ENCODE peak calls at places on chromosomes 1 and 21, in five cellular contexts. E is uterus, L is thoracic aorta, F is upper lobe of right lung, B is aorta. S is an unnamed sample.

GRCh38 chr1:234600418-234601216 is 9.4 kb downstream of the IRF2BP2 start:
- DNase-seq in E (peak; percentile 65), L (no peak), F (no peak), B (peak; percentile 68), S (peak; percentile 96)

GRCh38 chr1:87149166-87150065 is 179.3 kb upstream of the LMO4 start:
- DNase-seq in E (no peak), L (no peak), F (no peak), B (no peak), S (no peak)

GRCh38 chr1:45334308-45335245 is 5.4 kb upstream of the TOE1 start:
- DNase-seq in E (no peak), L (no peak), F (no peak), B (peak; percentile 79), S (no peak)

GRCh38 chr1:239817801-239818200 is 273.9 kb upstream of the FMN2 start:
- DNase-seq in E (no peak), L (no peak), F (no peak), B (no peak), S (no peak)

GRCh38 chr1:3890389-3891328 is 9.4 kb downstream of the C1orf174 start:
- DNase-seq in E (no peak), L (no peak), F (no peak), B (peak; percentile 34), S (peak; percentile 74)

GRCh38 chr1:224565186-224565585 is 50.9 kb upstream of the CNIH3 start:
- DNase-seq in E (no peak), L (no peak), F (no peak), B (no peak), S (no peak)

GRCh38 chr1:96918406-96918805 is 196.8 kb downstream of the PTBP2 start:
- DNase-seq in E (no peak), L (no peak), F (no peak), B (no peak), S (no peak)

GRCh38 chr1:207827488-207827830 is 75.6 kb downstream of the CD46 start:
- DNase-seq in E (no peak), L (no peak), F (peak; percentile 37), B (no peak), S (no peak)

GRCh38 chr1:18484726-18485125 is 4.0 kb downstream of the KLHDC7A start:
- DNase-seq in E (no peak), L (no peak), F (no peak), B (no peak), S (no peak)

GRCh38 chr1:168408531-168409242 is 128.0 kb downstream of the TBX19 start:
- DNase-seq in E (no peak), L (no peak), F (no peak), B (no peak), S (peak; percentile 80)

GRCh38 chr1:246566808-246567154 is 525 bp downstream of the CNST start:
- DNase-seq in E (no peak), L (peak; percentile 6), F (no peak), B (no peak), S (no peak)

GRCh38 chr1:214853340-214853739 is 229.2 kb upstream of the KCNK2 start:
- DNase-seq in E (no peak), L (no peak), F (no peak), B (no peak), S (no peak)

GRCh38 chr1:169368406-169368769 is 393 bp downstream of the BLZF1 start:
- DNase-seq in E (no peak), L (no peak), F (no peak), B (no peak), S (peak; percentile 33)

GRCh38 chr1:226973898-226974543 is 33.9 kb downstream of the COQ8A start:
- DNase-seq in E (peak; percentile 80), L (peak; percentile 40), F (no peak), B (peak; percentile 73), S (no peak)

GRCh38 chr1:89721351-89721750 is 88.4 kb downstream of the LRRC8C start:
- DNase-seq in E (no peak), L (no peak), F (no peak), B (no peak), S (peak; percentile 22)

GRCh38 chr1:206467915-206468314 is 2.4 kb upstream of the IKBKE start:
- DNase-seq in E (no peak), L (no peak), F (peak; percentile 92), B (peak; percentile 86), S (no peak)

GRCh38 chr1:229037806-229038405 is 233.0 kb upstream of the RAB4A start:
- DNase-seq in E (no peak), L (no peak), F (no peak), B (no peak), S (no peak)

GRCh38 chr1:24830680-24831272 is 85.5 kb downstream of the CLIC4 start:
- DNase-seq in E (no peak), L (no peak), F (no peak), B (no peak), S (peak; percentile 53)

GRCh38 chr1:10834770-10835412 is 38.4 kb upstream of the CASZ1 start:
- DNase-seq in E (no peak), L (no peak), F (peak; percentile 47), B (no peak), S (no peak)

GRCh38 chr1:51636765-51637522 is 20.1 kb downstream of the OSBPL9 start:
- DNase-seq in E (peak; percentile 63), L (peak; percentile 37), F (no peak), B (peak; percentile 75), S (no peak)

DNA sequence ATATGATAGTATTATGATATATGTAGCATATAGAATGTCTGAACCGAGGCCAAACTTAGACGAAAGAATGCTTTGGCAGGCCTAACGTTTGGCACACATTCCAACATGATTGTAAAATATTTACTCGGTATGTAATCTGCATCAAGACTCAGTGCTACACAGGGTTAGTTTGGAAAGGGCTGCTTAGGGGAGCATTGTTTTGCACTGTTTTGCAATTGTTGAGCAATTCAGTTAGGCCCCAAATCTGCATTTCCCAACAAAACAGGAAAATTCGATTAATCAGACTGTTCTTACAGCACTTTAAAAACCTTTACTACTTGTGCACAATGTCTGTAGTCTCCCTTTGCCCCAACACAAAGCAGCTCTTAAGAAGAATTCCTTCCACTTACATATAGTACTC is 216.1 kb upstream of the NEGR1 start:
- DNase-seq in E (no peak), L (no peak), F (no peak), B (no peak), S (no peak)
- H3K36me3 ChIP-seq in E (no peaks in the 10 kb centered on the region), L (no peaks in the 10 kb centered on the region), F (no peaks in the 10 kb centered on the region), B (no peaks in the 10 kb centered on the region), S (no peaks in the 10 kb centered on the region)

GRCh38 chr1:175000697-175001187 is 995 bp downstream of the CACYBP start:
- DNase-seq in E (no peak), L (no peak), F (no peak), B (no peak), S (no peak)
- H3K4me1 ChIP-seq in E (peaks cover 7% of the 10 kb centered on the region), L (peaks cover 43% of the 10 kb centered on the region), F (peaks cover 15% of the 10 kb centered on the region), B (no peaks in the 10 kb centered on the region), S (peaks cover 2% of the 10 kb centered on the region)

DNA sequence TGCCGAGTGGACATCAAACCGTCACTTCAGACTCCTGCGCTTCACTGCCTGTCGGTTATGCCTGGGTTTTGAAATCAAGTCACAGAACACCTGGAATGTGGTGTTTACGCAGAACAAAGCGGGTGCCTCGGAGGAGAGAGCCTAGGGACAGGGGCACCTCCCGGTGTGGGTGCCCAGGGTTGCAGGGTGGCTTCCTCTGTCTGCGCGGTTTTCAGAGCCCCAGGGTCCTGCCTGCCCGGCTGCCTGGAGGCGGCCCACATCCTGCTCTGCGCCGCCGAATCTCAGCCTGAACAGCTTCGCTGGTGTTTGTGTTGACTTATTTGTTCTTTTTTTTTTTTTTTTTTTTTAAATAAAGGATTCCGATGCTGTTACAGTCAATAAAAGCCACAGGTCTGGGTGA is 113.5 kb upstream of the COL6A1 start:
- DNase-seq in E (no peak), L (no peak), F (no peak), B (no peak), S (no peak)
- H3K27me3 ChIP-seq in E (no peaks in the 10 kb centered on the region), L (no peaks in the 10 kb centered on the region), F (peaks cover 6% of the 10 kb centered on the region), B (no peaks in the 10 kb centered on the region), S (no peaks in the 10 kb centered on the region)

GRCh38 chr1:21881250-21881649 is 55.9 kb downstream of the HSPG2 start:
- DNase-seq in E (no peak), L (no peak), F (no peak), B (no peak), S (no peak)
- H3K36me3 ChIP-seq in E (no peaks in the 10 kb centered on the region), L (peaks cover 87% of the 10 kb centered on the region), F (peaks cover 83% of the 10 kb centered on the region), B (peaks cover 14% of the 10 kb centered on the region), S (no peaks in the 10 kb centered on the region)

S was measured in small intestine.